ENCODE peak calls at places on chromosomes 5 and 9, in seven cellular contexts. X is WERI-Rb-1, F is HFF-Myc, B is right lobe of liver, W is stomach, R is tibial nerve, I is RWPE2. M is an unnamed sample.

GRCh38 chr5:16812911-16813310 is 123.2 kb downstream of the MYO10 start:
- DNase-seq in F (no peak), W (peak), R (no peak), X (no peak), B (no peak), I (no peak), M (no peak)

GRCh38 chr5:154196955-154197652 is 6.6 kb downstream of the GALNT10 start:
- DNase-seq in I (no peak), R (no peak), W (no peak), X (no peak), B (no peak), F (no peak), M (no peak)

GRCh38 chr5:4976918-4977317 is 163.2 kb upstream of the ADAMTS16 start:
- DNase-seq in X (no peak), W (no peak), F (no peak), R (no peak), B (no peak), I (no peak), M (no peak)

GRCh38 chr5:23007762-23008161 is 154.6 kb upstream of the CDH12 start:
- DNase-seq in W (no peak), R (no peak), I (no peak), B (no peak), F (no peak), X (no peak), M (no peak)

GRCh38 chr5:102223542-102224444 is 72.3 kb downstream of the SLCO4C1 start:
- DNase-seq in R (no peak), W (no peak), F (peak), B (no peak), I (no peak), X (no peak), M (no peak)

GRCh38 chr5:83553000-83553486 is 81.5 kb downstream of the VCAN start:
- DNase-seq in I (no peak), X (no peak), B (no peak), F (no peak), W (no peak), R (no peak), M (no peak)

GRCh38 chr5:154302181-154302580 is 111.6 kb downstream of the GALNT10 start:
- DNase-seq in B (no peak), I (no peak), X (no peak), W (peak), R (no peak), F (no peak), M (no peak)

GRCh38 chr5:144711172-144711571 is 540.5 kb downstream of the KCTD16 start:
- DNase-seq in F (no peak), B (no peak), X (no peak), R (no peak), I (no peak), W (no peak), M (no peak)

GRCh38 chr9:132404228-132404881 is 2.3 kb downstream of the TTF1 start:
- DNase-seq in B (no peak), W (no peak), I (no peak), F (no peak), R (no peak), X (no peak), M (no peak)

GRCh38 chr9:72292184-72292787 is 72.7 kb downstream of the ZFAND5 start:
- DNase-seq in F (no peak), B (no peak), X (no peak), I (no peak), R (no peak), W (no peak), M (no peak)

DNA sequence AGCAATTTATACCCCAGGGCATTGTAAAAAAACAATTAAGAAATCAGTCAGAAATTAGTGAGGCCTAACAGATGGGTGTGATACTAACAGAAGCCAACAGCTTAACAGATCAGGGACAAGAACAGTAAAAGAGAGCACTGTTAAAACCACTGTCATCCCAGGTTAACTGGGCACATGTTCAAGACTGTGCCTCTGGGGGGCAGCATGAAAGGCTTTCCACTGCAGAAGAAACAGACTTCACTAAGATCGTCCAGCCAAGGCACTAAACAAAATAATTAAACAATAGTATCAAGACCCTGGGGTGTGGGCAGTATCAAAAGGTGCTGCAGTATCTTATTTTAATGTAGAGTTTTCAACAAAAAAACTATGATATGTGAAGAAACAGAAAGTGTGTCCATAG is 43.5 kb downstream of the FBN2 start:
- DNase-seq in X (peak), I (no peak), R (no peak), W (no peak), B (no peak), F (no peak), M (no peak)
- TF ChIP-seq CTCF in X (peak), I (peak), R (no peak), W (no peak), B (no peak), F (peak), M (no peak)

DNA sequence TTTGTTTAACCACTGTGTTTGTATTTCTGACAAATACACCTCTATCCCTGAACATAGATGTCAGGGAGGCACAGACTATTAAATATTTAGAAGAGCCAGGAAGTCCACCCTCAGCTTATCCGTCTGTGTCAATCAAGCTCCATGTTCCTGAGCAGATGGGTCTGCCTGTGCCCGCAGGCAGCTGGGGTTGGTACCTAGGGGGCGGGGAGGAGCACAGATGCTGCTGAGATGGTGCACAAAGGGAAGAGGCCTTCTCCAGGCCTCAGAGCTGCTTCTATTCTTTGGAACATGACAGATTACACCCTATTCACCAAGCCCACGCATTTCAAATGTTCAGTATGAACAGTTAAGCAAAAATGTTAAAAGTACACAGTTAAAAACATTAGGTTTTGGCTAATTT is 142.1 kb downstream of the EPB41L4A start:
- DNase-seq in B (no peak), I (no peak), F (no peak), W (no peak), X (peak), R (no peak), M (no peak)
- TF ChIP-seq CTCF in B (no peak), I (no peak), F (no peak), W (no peak), X (no peak), R (no peak), M (no peak)

DNA sequence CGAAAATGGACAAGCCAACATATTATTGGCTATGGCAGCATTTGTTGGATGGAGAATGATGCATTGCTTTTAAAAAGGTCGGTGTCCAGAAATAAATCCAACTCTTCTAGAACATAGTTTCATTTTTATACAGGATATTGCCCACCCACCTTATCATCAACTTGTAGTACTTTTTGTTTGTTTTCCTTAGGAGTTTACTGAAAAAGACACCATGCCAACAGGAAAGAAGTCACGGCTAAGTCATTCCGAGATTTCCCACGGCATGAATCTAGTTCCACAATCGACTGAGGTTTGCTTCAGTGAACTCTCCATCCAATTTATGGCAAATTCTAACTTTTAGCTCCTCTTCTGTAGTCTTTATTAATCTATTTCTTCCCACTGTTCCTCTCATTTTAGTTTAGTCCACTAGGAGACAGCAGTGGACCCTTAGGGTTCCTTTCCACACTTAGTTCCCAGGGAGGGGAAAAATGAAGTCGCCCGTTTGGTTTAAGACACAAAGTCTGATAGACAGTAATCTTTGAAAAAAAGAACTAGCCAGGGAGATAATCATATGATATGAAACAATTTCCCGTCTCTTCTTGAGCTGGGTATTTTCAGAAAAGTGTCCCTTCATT is 237.5 kb downstream of the AP3B1 start:
- DNase-seq in I (no peak), R (no peak), F (no peak), W (no peak), B (no peak), X (no peak), M (no peak)
- TF ChIP-seq CTCF in I (no peak), R (no peak), F (peak), W (no peak), B (no peak), X (no peak), M (no peak)

GRCh38 chr9:12705738-12706391 is 12.7 kb downstream of the TYRP1 start:
- DNase-seq in I (no peak), R (no peak), W (no peak), F (no peak), X (no peak), B (no peak), M (no peak)

GRCh38 chr9:12698986-12699385 is 5.8 kb downstream of the TYRP1 start:
- DNase-seq in I (no peak), W (no peak), B (no peak), R (no peak), X (no peak), F (no peak), M (no peak)

GRCh38 chr9:12703996-12704395 is 10.8 kb downstream of the TYRP1 start:
- DNase-seq in I (no peak), B (no peak), F (no peak), W (no peak), X (no peak), R (no peak), M (no peak)

GRCh38 chr9:12699529-12699928 is 6.3 kb downstream of the TYRP1 start:
- DNase-seq in R (no peak), W (no peak), X (no peak), B (no peak), I (no peak), F (no peak), M (no peak)

GRCh38 chr9:12702160-12702758 is 9.1 kb downstream of the TYRP1 start:
- DNase-seq in B (peak), W (no peak), I (no peak), R (no peak), F (no peak), X (peak), M (no peak)
- TF ChIP-seq CTCF in B (peak), W (peak), I (peak), R (peak), F (peak), X (peak), M (no peak)

DNA sequence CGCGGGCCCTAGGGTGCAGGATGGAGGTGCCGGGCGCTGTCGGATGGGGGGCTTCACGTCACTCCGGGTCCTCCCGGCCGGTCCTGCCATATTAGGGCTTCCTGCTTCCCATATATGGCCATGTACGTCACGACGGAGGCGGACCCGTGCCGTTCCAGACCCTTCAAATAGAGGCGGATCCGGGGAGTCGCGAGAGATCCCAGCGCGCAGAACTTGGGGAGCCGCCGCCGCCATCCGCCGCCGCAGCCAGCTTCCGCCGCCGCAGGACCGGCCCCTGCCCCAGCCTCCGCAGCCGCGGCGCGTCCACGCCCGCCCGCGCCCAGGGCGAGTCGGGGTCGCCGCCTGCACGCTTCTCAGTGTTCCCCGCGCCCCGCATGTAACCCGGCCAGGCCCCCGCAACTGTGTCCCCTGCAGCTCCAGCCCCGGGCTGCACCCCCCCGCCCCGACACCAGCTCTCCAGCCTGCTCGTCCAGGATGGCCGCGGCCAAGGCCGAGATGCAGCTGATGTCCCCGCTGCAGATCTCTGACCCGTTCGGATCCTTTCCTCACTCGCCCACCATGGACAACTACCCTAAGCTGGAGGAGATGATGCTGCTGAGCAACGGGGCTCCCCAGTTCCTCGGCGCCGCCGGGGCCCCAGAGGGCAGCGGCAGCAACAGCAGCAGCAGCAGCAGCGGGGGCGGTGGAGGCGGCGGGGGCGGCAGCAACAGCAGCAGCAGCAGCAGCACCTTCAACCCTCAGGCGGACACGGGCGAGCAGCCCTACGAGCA is at the start of gene EGR1:
- DNase-seq in X (peak), B (peak), I (peak), W (peak), F (peak), R (peak), M (peak)
- TF ChIP-seq CTCF in X (no peak), B (no peak), I (no peak), W (no peak), F (no peak), R (no peak), M (no peak)

GRCh38 chr5:170632266-170632984 is 128.6 kb downstream of the KCNIP1 start:
- DNase-seq in B (no peak), X (no peak), W (no peak), F (no peak), R (no peak), I (peak), M (no peak)
- TF ChIP-seq CTCF in B (no peak), X (no peak), W (no peak), F (no peak), R (no peak), I (no peak), M (no peak)